ENCODE peak calls at places on chromosome 16, in five cellular contexts. I is left kidney, O is GM20000, F is HT1080, T is iPS-NIHi11. G is an unnamed sample.

GRCh38 chr16:87367556-87367955 is 16.0 kb downstream of the FBXO31 start:
- DNase-seq in T (no peak), O (no peak), F (no peak), I (peak), G (no peak)

GRCh38 chr16:81347425-81347824 is 32.7 kb downstream of the GAN start:
- DNase-seq in I (no peak), F (no peak), O (no peak), T (no peak), G (no peak)

GRCh38 chr16:31713945-31714898 is 159.4 kb upstream of the ZNF267 start:
- DNase-seq in F (no peak), I (peak), T (peak), O (peak), G (peak)

GRCh38 chr16:19410435-19411153 is 7.1 kb upstream of the TMC5 start:
- DNase-seq in I (peak), F (no peak), T (peak), O (peak), G (peak)

GRCh38 chr16:83967838-83968482 is at the start of gene NECAB2:
- DNase-seq in F (no peak), I (peak), T (peak), O (peak), G (peak)

GRCh38 chr16:57191056-57191536 is 5.0 kb downstream of the RSPRY1 start:
- DNase-seq in O (no peak), F (peak), T (no peak), I (no peak), G (peak)

GRCh38 chr16:84058664-84059063 is 16.1 kb upstream of the SLC38A8 start:
- DNase-seq in O (no peak), T (no peak), I (no peak), F (no peak), G (no peak)

GRCh38 chr16:67108489-67108888 is 1.3 kb upstream of the PHAF1 start:
- DNase-seq in I (no peak), F (no peak), T (no peak), O (no peak), G (no peak)

GRCh38 chr16:53156516-53156915 is 101.7 kb downstream of the CHD9 start:
- DNase-seq in F (no peak), I (no peak), O (no peak), T (no peak), G (peak)

GRCh38 chr16:88628512-88628974 is 9.8 kb upstream of the IL17C start:
- DNase-seq in O (no peak), I (peak), T (peak), F (peak), G (no peak)

GRCh38 chr16:1830213-1830612 is 3.2 kb downstream of the FAHD1 start:
- DNase-seq in I (no peak), O (no peak), T (no peak), F (no peak), G (no peak)

GRCh38 chr16:51151951-51152663 is 1.0 kb upstream of the SALL1 start:
- DNase-seq in O (peak), F (peak), T (peak), I (peak), G (peak)

GRCh38 chr16:10220942-10221341 is 38.7 kb upstream of the GRIN2A start:
- DNase-seq in O (no peak), F (no peak), T (no peak), I (no peak), G (no peak)

GRCh38 chr16:89921699-89922476 is 1.3 kb upstream of the TUBB3 start:
- DNase-seq in T (peak), O (no peak), I (peak), F (peak), G (peak)

GRCh38 chr16:47613251-47613650 is 152.1 kb downstream of the PHKB start:
- DNase-seq in F (no peak), O (no peak), I (no peak), T (no peak), G (no peak)

GRCh38 chr16:9053006-9053601 is 38.3 kb upstream of the HAPSTR1 start:
- DNase-seq in T (peak), O (peak), F (peak), I (peak), G (peak)

G was measured in EL.